ENCODE peak calls at places on chromosomes 3 and 15, in six cellular contexts. One of them, this sample, is unnamed.

GRCh38 chr15:94793641-94794040 is 562.3 kb downstream of the MCTP2 start:
- DNase-seq in uterus: no peak
- DNase-seq in stomach: no peak
- DNase-seq in Peyer's patch: no peak
- DNase-seq in kidney: no peak
- DNase-seq in adrenal gland: no peak
- DNase-seq in this sample: peak; percentile 20

GRCh38 chr3:59247402-59247841 is 197.6 kb upstream of the CFAP20DC start:
- DNase-seq in uterus: no peak
- DNase-seq in stomach: peak; percentile 36
- DNase-seq in Peyer's patch: no peak
- DNase-seq in kidney: peak; percentile 59
- DNase-seq in adrenal gland: no peak
- DNase-seq in this sample: no peak

GRCh38 chr3:12178091-12178820 is 19.5 kb upstream of the TIMP4 start:
- DNase-seq in uterus: no peak
- DNase-seq in stomach: peak; percentile 53
- DNase-seq in Peyer's patch: no peak
- DNase-seq in kidney: peak; percentile 76
- DNase-seq in adrenal gland: peak; percentile 48
- DNase-seq in this sample: no peak

GRCh38 chr3:189186093-189186492 is 14.3 kb downstream of the TPRG1 start:
- DNase-seq in uterus: no peak
- DNase-seq in stomach: no peak
- DNase-seq in Peyer's patch: no peak
- DNase-seq in kidney: no peak
- DNase-seq in adrenal gland: peak; percentile 74
- DNase-seq in this sample: no peak

GRCh38 chr3:113405180-113405579 is 36.1 kb downstream of the CFAP44 start:
- DNase-seq in uterus: no peak
- DNase-seq in stomach: no peak
- DNase-seq in Peyer's patch: no peak
- DNase-seq in kidney: no peak
- DNase-seq in adrenal gland: no peak
- DNase-seq in this sample: no peak

GRCh38 chr15:31317033-31317979 is 9.3 kb upstream of the KLF13 start:
- DNase-seq in uterus: no peak
- DNase-seq in stomach: no peak
- DNase-seq in Peyer's patch: no peak
- DNase-seq in kidney: peak; percentile 16
- DNase-seq in adrenal gland: no peak
- DNase-seq in this sample: no peak

GRCh38 chr15:43406192-43406591 is 35.3 kb downstream of the TUBGCP4 start:
- DNase-seq in uterus: no peak
- DNase-seq in stomach: no peak
- DNase-seq in Peyer's patch: no peak
- DNase-seq in kidney: no peak
- DNase-seq in adrenal gland: no peak
- DNase-seq in this sample: no peak

GRCh38 chr3:49716169-49716568 is 3.3 kb downstream of the AMIGO3 start:
- DNase-seq in uterus: peak; percentile 14
- DNase-seq in stomach: no peak
- DNase-seq in Peyer's patch: no peak
- DNase-seq in kidney: peak; percentile 52
- DNase-seq in adrenal gland: no peak
- DNase-seq in this sample: no peak

GRCh38 chr15:59931642-59932296 is 72.3 kb upstream of the FOXB1 start:
- DNase-seq in uterus: no peak
- DNase-seq in stomach: no peak
- DNase-seq in Peyer's patch: no peak
- DNase-seq in kidney: no peak
- DNase-seq in adrenal gland: no peak
- DNase-seq in this sample: no peak

GRCh38 chr3:16828815-16829214 is 55.9 kb upstream of the PLCL2 start:
- DNase-seq in uterus: no peak
- DNase-seq in stomach: peak; percentile 50
- DNase-seq in Peyer's patch: peak; percentile 56
- DNase-seq in kidney: no peak
- DNase-seq in adrenal gland: peak; percentile 40
- DNase-seq in this sample: no peak

GRCh38 chr3:72515915-72516314 is 332.3 kb downstream of the SHQ1 start:
- DNase-seq in uterus: no peak
- DNase-seq in stomach: no peak
- DNase-seq in Peyer's patch: no peak
- DNase-seq in kidney: no peak
- DNase-seq in adrenal gland: no peak
- DNase-seq in this sample: no peak

GRCh38 chr3:57570051-57570450 is 14.0 kb downstream of the PDE12 start:
- DNase-seq in uterus: no peak
- DNase-seq in stomach: no peak
- DNase-seq in Peyer's patch: no peak
- DNase-seq in kidney: no peak
- DNase-seq in adrenal gland: no peak
- DNase-seq in this sample: no peak

GRCh38 chr3:126131881-126132750 is 48.2 kb upstream of the SLC41A3 start:
- DNase-seq in uterus: peak; percentile 9
- DNase-seq in stomach: peak; percentile 18
- DNase-seq in Peyer's patch: no peak
- DNase-seq in kidney: peak; percentile 45
- DNase-seq in adrenal gland: peak; percentile 3
- DNase-seq in this sample: no peak

GRCh38 chr3:172685331-172686214 is 25.3 kb downstream of the NCEH1 start:
- DNase-seq in uterus: no peak
- DNase-seq in stomach: no peak
- DNase-seq in Peyer's patch: no peak
- DNase-seq in kidney: no peak
- DNase-seq in adrenal gland: no peak
- DNase-seq in this sample: peak; percentile 87

GRCh38 chr3:139611540-139611939 is 66.2 kb downstream of the NMNAT3 start:
- DNase-seq in uterus: no peak
- DNase-seq in stomach: no peak
- DNase-seq in Peyer's patch: no peak
- DNase-seq in kidney: no peak
- DNase-seq in adrenal gland: no peak
- DNase-seq in this sample: no peak

GRCh38 chr3:78101363-78101762 is 1061.5 kb downstream of the ROBO2 start:
- DNase-seq in uterus: no peak
- DNase-seq in stomach: no peak
- DNase-seq in Peyer's patch: no peak
- DNase-seq in kidney: no peak
- DNase-seq in adrenal gland: no peak
- DNase-seq in this sample: no peak

GRCh38 chr3:108820586-108820985 is 2.0 kb upstream of the TRAT1 start:
- DNase-seq in uterus: no peak
- DNase-seq in stomach: no peak
- DNase-seq in Peyer's patch: no peak
- DNase-seq in kidney: no peak
- DNase-seq in adrenal gland: no peak
- DNase-seq in this sample: no peak

GRCh38 chr15:88057836-88058235 is 198.7 kb downstream of the NTRK3 start:
- DNase-seq in uterus: no peak
- DNase-seq in stomach: no peak
- DNase-seq in Peyer's patch: no peak
- DNase-seq in kidney: no peak
- DNase-seq in adrenal gland: no peak
- DNase-seq in this sample: no peak

GRCh38 chr3:132519914-132520313 is 77.2 kb upstream of the ACKR4 start:
- DNase-seq in uterus: no peak
- DNase-seq in stomach: no peak
- DNase-seq in Peyer's patch: no peak
- DNase-seq in kidney: no peak
- DNase-seq in adrenal gland: no peak
- DNase-seq in this sample: no peak

GRCh38 chr3:46660003-46660402 is 33.5 kb downstream of the ALS2CL start:
- DNase-seq in uterus: no peak
- DNase-seq in stomach: no peak
- DNase-seq in Peyer's patch: no peak
- DNase-seq in kidney: no peak
- DNase-seq in adrenal gland: no peak
- DNase-seq in this sample: no peak

GRCh38 chr3:71444028-71444860 is 139.3 kb downstream of the FOXP1 start:
- DNase-seq in uterus: no peak
- DNase-seq in stomach: peak; percentile 49
- DNase-seq in Peyer's patch: peak; percentile 83
- DNase-seq in kidney: no peak
- DNase-seq in adrenal gland: peak; percentile 21
- DNase-seq in this sample: peak; percentile 67

GRCh38 chr15:31034152-31034551 is 42.7 kb upstream of the MTMR10 start:
- DNase-seq in uterus: no peak
- DNase-seq in stomach: no peak
- DNase-seq in Peyer's patch: no peak
- DNase-seq in kidney: no peak
- DNase-seq in adrenal gland: no peak
- DNase-seq in this sample: no peak

GRCh38 chr3:193905993-193906396 is 230.0 kb upstream of the HES1 start:
- DNase-seq in uterus: no peak
- DNase-seq in stomach: no peak
- DNase-seq in Peyer's patch: no peak
- DNase-seq in kidney: peak; percentile 75
- DNase-seq in adrenal gland: peak; percentile 15
- DNase-seq in this sample: no peak

DNA sequence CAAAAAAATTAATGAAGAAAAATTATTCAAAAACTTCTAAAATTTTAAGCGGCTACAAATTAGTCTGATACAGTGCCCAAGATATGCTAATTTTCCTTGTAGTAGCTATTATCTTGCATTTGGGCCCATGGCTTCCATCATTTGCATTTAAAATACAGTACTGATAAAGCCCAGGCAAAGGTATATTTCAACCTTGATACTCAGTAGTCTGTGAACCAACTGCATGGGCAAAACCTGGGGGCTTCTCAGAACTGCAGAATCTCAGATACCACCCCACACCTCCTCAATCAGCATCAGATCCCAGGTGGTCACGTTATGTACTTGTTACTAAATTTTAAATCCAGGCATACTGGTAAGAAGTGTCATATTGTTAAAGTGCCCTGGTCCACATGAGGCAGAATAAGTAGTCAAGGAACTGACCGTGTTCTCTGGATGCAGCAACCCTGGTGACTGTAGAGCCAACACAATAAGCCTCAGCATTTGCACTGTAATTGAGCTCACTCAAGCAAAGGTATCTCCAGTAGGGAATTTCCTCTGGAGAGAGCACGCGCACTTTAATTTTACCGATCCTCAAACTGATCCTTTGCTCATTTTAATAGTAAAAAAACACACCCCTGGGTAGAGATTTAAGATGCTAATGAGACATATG is 31.9 kb downstream of the ZNF385D start:
- DNase-seq in uterus: no peak
- DNase-seq in stomach: no peak
- DNase-seq in Peyer's patch: no peak
- DNase-seq in kidney: no peak
- DNase-seq in adrenal gland: no peak
- DNase-seq in this sample: no peak
- H3K27ac ChIP-seq in uterus: no peak overlapping the region
- H3K27ac ChIP-seq in stomach: no peak overlapping the region
- H3K27ac ChIP-seq in Peyer's patch: no peak overlapping the region
- H3K27ac ChIP-seq in kidney: no peak overlapping the region
- H3K27ac ChIP-seq in adrenal gland: no peak overlapping the region
- H3K27ac ChIP-seq in this sample: no peak overlapping the region

GRCh38 chr3:53859178-53859577 is 12.8 kb downstream of the IL17RB start:
- DNase-seq in uterus: no peak
- DNase-seq in stomach: no peak
- DNase-seq in Peyer's patch: no peak
- DNase-seq in kidney: no peak
- DNase-seq in adrenal gland: no peak
- DNase-seq in this sample: no peak

GRCh38 chr3:53856964-53857363 is 10.6 kb downstream of the IL17RB start:
- DNase-seq in uterus: no peak
- DNase-seq in stomach: no peak
- DNase-seq in Peyer's patch: no peak
- DNase-seq in kidney: no peak
- DNase-seq in adrenal gland: no peak
- DNase-seq in this sample: no peak

GRCh38 chr3:53862241-53862640 is 15.9 kb downstream of the IL17RB start:
- DNase-seq in uterus: no peak
- DNase-seq in stomach: no peak
- DNase-seq in Peyer's patch: no peak
- DNase-seq in kidney: no peak
- DNase-seq in adrenal gland: no peak
- DNase-seq in this sample: no peak

GRCh38 chr3:53860196-53860595 is 13.8 kb downstream of the IL17RB start:
- DNase-seq in uterus: no peak
- DNase-seq in stomach: no peak
- DNase-seq in Peyer's patch: no peak
- DNase-seq in kidney: no peak
- DNase-seq in adrenal gland: no peak
- DNase-seq in this sample: no peak

GRCh38 chr3:53858096-53858741 is 11.9 kb downstream of the IL17RB start:
- DNase-seq in uterus: no peak
- DNase-seq in stomach: no peak
- DNase-seq in Peyer's patch: no peak
- DNase-seq in kidney: no peak
- DNase-seq in adrenal gland: no peak
- DNase-seq in this sample: no peak
- TF ChIP-seq CTCF in uterus: no peak
- TF ChIP-seq CTCF in stomach: no peak
- TF ChIP-seq CTCF in Peyer's patch: no peak
- TF ChIP-seq CTCF in kidney: no peak
- TF ChIP-seq CTCF in adrenal gland: no peak
- TF ChIP-seq CTCF in this sample: no peak

DNA sequence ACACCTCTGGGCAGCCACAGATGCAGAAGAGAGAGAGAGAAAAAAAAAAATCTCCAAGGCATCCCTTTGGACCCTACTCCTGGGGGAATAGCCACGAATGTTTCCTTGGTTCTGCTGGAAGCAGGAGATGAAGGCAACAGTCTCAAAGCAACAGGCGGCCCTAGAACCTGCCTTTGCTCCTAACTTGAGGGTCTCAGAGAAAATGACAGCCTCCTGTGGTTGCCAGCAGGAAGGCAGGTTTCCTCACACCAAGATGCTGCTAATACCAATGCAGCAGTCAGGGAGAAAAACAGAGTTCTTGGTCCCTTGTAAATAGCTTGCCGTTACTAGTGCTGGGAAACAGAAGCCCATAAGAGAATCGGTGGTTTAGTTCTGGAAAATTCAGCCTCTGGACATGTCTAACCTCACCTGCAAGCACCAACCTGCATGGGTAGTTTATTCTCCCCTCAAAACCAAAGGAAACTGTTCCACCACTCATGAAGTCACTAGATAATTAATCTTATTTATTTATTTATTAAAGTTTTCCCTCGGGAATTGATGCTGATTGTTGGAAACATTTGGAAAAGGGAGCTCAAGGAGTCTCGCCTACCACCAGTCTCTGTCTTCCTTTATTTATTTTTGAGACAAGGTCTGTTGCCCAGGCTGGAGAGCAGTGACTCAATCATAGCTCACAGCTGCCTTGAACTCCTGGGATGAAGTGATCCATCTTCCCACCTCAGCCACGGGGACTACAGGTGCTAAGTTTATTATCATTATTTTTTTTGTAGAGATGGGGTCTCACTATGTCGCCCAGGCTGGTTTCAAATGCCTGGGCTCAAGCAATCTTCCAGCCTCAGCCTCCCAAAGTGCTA is 872 bp upstream of the FRMD4B start:
- DNase-seq in uterus: no peak
- DNase-seq in stomach: no peak
- DNase-seq in Peyer's patch: no peak
- DNase-seq in kidney: no peak
- DNase-seq in adrenal gland: no peak
- DNase-seq in this sample: no peak
- H3K27ac ChIP-seq in uterus: peak overlapping the region; percentile 8
- H3K27ac ChIP-seq in stomach: no peak overlapping the region
- H3K27ac ChIP-seq in Peyer's patch: no peak overlapping the region
- H3K27ac ChIP-seq in kidney: peak overlapping the region; percentile 20
- H3K27ac ChIP-seq in adrenal gland: no peak overlapping the region
- H3K27ac ChIP-seq in this sample: peak overlapping the region; percentile 65

GRCh38 chr3:195855471-195856409 is 44.0 kb upstream of the MUC4 start:
- DNase-seq in uterus: no peak
- DNase-seq in stomach: no peak
- DNase-seq in Peyer's patch: no peak
- DNase-seq in kidney: peak; percentile 56
- DNase-seq in adrenal gland: no peak
- DNase-seq in this sample: no peak
- TF ChIP-seq CTCF in uterus: no peak
- TF ChIP-seq CTCF in stomach: no peak
- TF ChIP-seq CTCF in Peyer's patch: peak; percentile 5
- TF ChIP-seq CTCF in kidney: no peak
- TF ChIP-seq CTCF in adrenal gland: no peak
- TF ChIP-seq CTCF in this sample: peak; percentile 26

This sample was measured in RWPE1.